ENCODE peak calls at places on chromosomes 13 and 19, in six cellular contexts. P is stomach, A is tibial nerve, Y is suprapubic skin, D is A549, B is ovary. L is an unnamed sample.

GRCh38 chr19:45391346-45391745 is 13.5 kb downstream of the PPP1R13L start:
- DNase-seq in A (no peak), B (no peak), Y (no peak), P (no peak), D (peak), L (no peak)

GRCh38 chr19:23075031-23075733 is 41.6 kb upstream of the ZNF730 start:
- DNase-seq in P (no peak), A (no peak), D (no peak), Y (peak), B (peak), L (peak)

GRCh38 chr13:82412749-82413148 is 1469.5 kb downstream of the SLITRK1 start:
- DNase-seq in D (no peak), B (no peak), P (no peak), A (no peak), Y (no peak), L (no peak)

GRCh38 chr13:21138561-21138960 is 37.8 kb downstream of the SKA3 start:
- DNase-seq in D (no peak), A (no peak), Y (no peak), P (no peak), B (no peak), L (no peak)

GRCh38 chr13:59672445-59672844 is 491.3 kb downstream of the DIAPH3 start:
- DNase-seq in A (no peak), B (no peak), P (no peak), D (no peak), Y (no peak), L (no peak)

GRCh38 chr13:66926200-66926850 is 303.8 kb downstream of the PCDH9 start:
- DNase-seq in P (no peak), Y (no peak), A (no peak), D (no peak), B (no peak), L (no peak)

GRCh38 chr13:77375554-77375953 is 48.7 kb upstream of the MYCBP2 start:
- DNase-seq in Y (no peak), D (no peak), B (no peak), P (no peak), A (no peak), L (no peak)

GRCh38 chr13:112117258-112117954 is 50.5 kb downstream of the SOX1 start:
- DNase-seq in D (no peak), A (no peak), P (peak), B (no peak), Y (no peak), L (no peak)

GRCh38 chr19:57830071-57830602 is at the start of gene ZNF587B:
- DNase-seq in Y (no peak), D (peak), P (peak), B (peak), A (no peak), L (peak)

GRCh38 chr13:100789481-100789880 is 114.9 kb upstream of the TMTC4 start:
- DNase-seq in D (no peak), P (peak), B (no peak), Y (no peak), A (no peak), L (no peak)

GRCh38 chr13:52765991-52766390 is 26.4 kb upstream of the CNMD start:
- DNase-seq in P (no peak), A (no peak), B (no peak), D (no peak), Y (no peak), L (no peak)

GRCh38 chr19:55358493-55358892 is 4.0 kb upstream of the COX6B2 start:
- DNase-seq in A (no peak), B (no peak), D (no peak), Y (no peak), P (no peak), L (no peak)

GRCh38 chr13:97004096-97004876 is 10.0 kb upstream of the OXGR1 start:
- DNase-seq in A (no peak), B (no peak), D (no peak), P (no peak), Y (no peak), L (no peak)

GRCh38 chr13:24153347-24153746 is 7.2 kb upstream of the SPATA13 start:
- DNase-seq in Y (no peak), B (no peak), A (no peak), D (no peak), P (no peak), L (no peak)

GRCh38 chr19:51020988-51021651 is 1.6 kb upstream of the KLK10 start:
- DNase-seq in Y (no peak), B (peak), A (no peak), P (peak), D (peak), L (no peak)

GRCh38 chr13:38981096-38981495 is 9.5 kb downstream of the STOML3 start:
- DNase-seq in D (no peak), Y (no peak), A (no peak), P (no peak), B (no peak), L (no peak)

GRCh38 chr13:75364131-75364713 is 117.7 kb downstream of the TBC1D4 start:
- DNase-seq in Y (no peak), A (no peak), B (no peak), D (no peak), P (no peak), L (no peak)

GRCh38 chr19:55519461-55520311 is 17.2 kb downstream of the SBK2 start:
- DNase-seq in Y (no peak), B (no peak), P (no peak), D (peak), A (no peak), L (no peak)

GRCh38 chr19:5850743-5851293 is 431 bp downstream of the FUT3 start:
- DNase-seq in B (peak), D (no peak), A (no peak), Y (no peak), P (peak), L (peak)

GRCh38 chr13:99766641-99767045 is 204.9 kb downstream of the ZIC5 start:
- DNase-seq in P (no peak), A (no peak), B (no peak), Y (no peak), D (no peak), L (no peak)

GRCh38 chr19:45973564-45974338 is at the start of gene NOVA2:
- DNase-seq in Y (no peak), A (no peak), B (peak), D (peak), P (peak), L (peak)

GRCh38 chr19:40640744-40641143 is 39.6 kb downstream of the LTBP4 start:
- DNase-seq in D (peak), B (peak), A (no peak), Y (no peak), P (no peak), L (no peak)

GRCh38 chr13:85019121-85019520 is 780.1 kb downstream of the SLITRK6 start:
- DNase-seq in D (no peak), Y (no peak), B (no peak), A (no peak), P (no peak), L (no peak)

GRCh38 chr13:40094056-40094455 is 438.6 kb downstream of the COG6 start:
- DNase-seq in Y (no peak), D (no peak), A (no peak), B (no peak), P (no peak), L (peak)

GRCh38 chr13:31781064-31781463 is 41.7 kb downstream of the RXFP2 start:
- DNase-seq in P (no peak), Y (no peak), D (no peak), B (no peak), A (no peak), L (no peak)

GRCh38 chr13:75797719-75798118 is 161.6 kb downstream of the LMO7 start:
- DNase-seq in B (no peak), D (no peak), P (no peak), A (no peak), Y (no peak), L (no peak)

GRCh38 chr19:49431330-49431749 is 6.2 kb downstream of the GFY start:
- DNase-seq in P (no peak), B (no peak), Y (no peak), A (no peak), D (peak), L (no peak)

GRCh38 chr19:40420451-40420765 is 5.4 kb downstream of the SERTAD1 start:
- DNase-seq in P (no peak), D (no peak), B (no peak), Y (no peak), A (no peak), L (no peak)

GRCh38 chr13:102399791-102400618 is 1.8 kb downstream of the FGF14 start:
- DNase-seq in D (no peak), P (no peak), Y (peak), A (no peak), B (no peak), L (peak)

GRCh38 chr19:41535029-41535622 is 40.8 kb upstream of the CEACAM21 start:
- DNase-seq in D (no peak), P (no peak), B (no peak), Y (no peak), A (no peak), L (no peak)

GRCh38 chr13:57925250-57925649 is 293.7 kb downstream of the PCDH17 start:
- DNase-seq in B (no peak), P (no peak), A (no peak), D (no peak), Y (no peak), L (no peak)

GRCh38 chr13:97276862-97277269 is 54.7 kb downstream of the MBNL2 start:
- DNase-seq in Y (no peak), P (no peak), B (no peak), D (no peak), A (no peak), L (no peak)

GRCh38 chr13:51230473-51231105 is 8.4 kb downstream of the FAM124A start:
- DNase-seq in A (peak), B (peak), P (peak), Y (no peak), D (no peak), L (peak)

GRCh38 chr19:30237146-30237545 is 135.0 kb upstream of the ZNF536 start:
- DNase-seq in A (no peak), B (no peak), P (no peak), D (no peak), Y (no peak), L (no peak)

GRCh38 chr13:109007946-109008345 is 378.5 kb downstream of the MYO16 start:
- DNase-seq in Y (no peak), D (no peak), P (no peak), A (no peak), B (no peak), L (no peak)

GRCh38 chr19:6126335-6126974 is 9.0 kb upstream of the ACSBG2 start:
- DNase-seq in Y (no peak), B (no peak), A (no peak), D (peak), P (no peak), L (no peak)

GRCh38 chr13:42876810-42877550 is 95.6 kb downstream of the FAM216B start:
- DNase-seq in B (no peak), Y (no peak), D (no peak), P (no peak), A (no peak), L (no peak)

GRCh38 chr19:625257-625656 is 8.1 kb downstream of the POLRMT start:
- DNase-seq in Y (no peak), P (no peak), A (no peak), B (no peak), D (no peak), L (no peak)

GRCh38 chr19:623175-623916 is 10.0 kb downstream of the POLRMT start:
- DNase-seq in D (no peak), B (no peak), P (no peak), Y (no peak), A (no peak), L (no peak)

GRCh38 chr19:624433-625109 is 8.8 kb downstream of the POLRMT start:
- DNase-seq in P (no peak), B (no peak), A (no peak), D (no peak), Y (no peak), L (no peak)

GRCh38 chr19:622666-623065 is 10.7 kb downstream of the POLRMT start:
- DNase-seq in A (no peak), D (no peak), B (no peak), Y (no peak), P (no peak), L (no peak)

GRCh38 chr19:623974-624373 is 9.4 kb downstream of the POLRMT start:
- DNase-seq in D (peak), A (peak), P (no peak), B (no peak), Y (no peak), L (no peak)
- TF ChIP-seq EP300 in D (peak), A (peak), P (no peak), B (no peak), Y (no peak), L (no peak)

GRCh38 chr19:38837304-38837626 is 5.7 kb upstream of the ECH1 start:
- DNase-seq in Y (no peak), P (no peak), B (no peak), D (no peak), A (no peak), L (no peak)

GRCh38 chr19:38838986-38839761 is 7.6 kb upstream of the ECH1 start:
- DNase-seq in D (no peak), Y (no peak), B (no peak), P (no peak), A (no peak), L (no peak)

GRCh38 chr19:38839816-38840582 is 8.4 kb upstream of the ECH1 start:
- DNase-seq in A (no peak), Y (no peak), B (no peak), P (no peak), D (no peak), L (no peak)

GRCh38 chr19:38837656-38838121 is 6.1 kb upstream of the ECH1 start:
- DNase-seq in Y (no peak), P (peak), B (no peak), A (no peak), D (peak), L (no peak)

GRCh38 chr19:38838208-38838985 is 6.8 kb upstream of the ECH1 start:
- DNase-seq in Y (no peak), B (no peak), A (no peak), D (peak), P (peak), L (no peak)
- TF ChIP-seq POLR2A in Y (no peak), B (no peak), A (no peak), D (no peak), P (no peak), L (no peak)

GRCh38 chr13:29570058-29570654 is 25.3 kb downstream of the SLC7A1 start:
- DNase-seq in P (no peak), B (no peak), Y (no peak), A (no peak), D (no peak), L (no peak)

GRCh38 chr13:29573190-29573589 is 22.3 kb downstream of the SLC7A1 start:
- DNase-seq in Y (no peak), P (peak), B (peak), A (no peak), D (no peak), L (peak)

GRCh38 chr13:29575098-29575497 is 20.4 kb downstream of the SLC7A1 start:
- DNase-seq in A (no peak), B (no peak), Y (no peak), D (no peak), P (no peak), L (no peak)

GRCh38 chr13:29571876-29572570 is 23.5 kb downstream of the SLC7A1 start:
- DNase-seq in A (no peak), B (no peak), D (no peak), Y (no peak), P (no peak), L (no peak)

GRCh38 chr13:29572575-29572974 is 22.9 kb downstream of the SLC7A1 start:
- DNase-seq in Y (no peak), B (no peak), D (no peak), P (no peak), A (no peak), L (peak)
- TF ChIP-seq EP300 in Y (no peak), B (no peak), D (no peak), P (no peak), A (no peak), L (peak)

DNA sequence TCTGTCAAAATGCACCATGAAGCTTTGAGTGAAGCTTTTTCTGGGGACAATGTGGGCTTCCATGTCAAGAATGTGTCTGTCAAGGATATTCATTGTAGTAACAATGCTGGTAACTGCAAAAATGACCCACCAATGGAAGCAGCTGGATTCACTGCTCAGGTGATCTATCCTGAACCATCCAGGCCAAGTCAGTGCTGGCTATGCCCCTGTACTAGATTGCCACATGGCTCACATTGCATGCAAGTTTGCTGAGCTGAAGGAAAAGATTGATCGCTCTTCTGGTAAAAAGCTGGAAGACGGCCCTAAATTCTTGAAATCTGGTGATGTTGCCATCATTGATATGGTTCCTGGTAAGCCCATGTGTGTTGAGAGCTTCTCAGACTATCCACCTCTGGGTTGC is 12.7 kb downstream of the GPR42 start:
- DNase-seq in A (no peak), D (no peak), B (no peak), Y (no peak), P (no peak), L (no peak)
- TF ChIP-seq POLR2A in A (no peak), D (no peak), B (no peak), Y (no peak), P (no peak), L (no peak)

DNA sequence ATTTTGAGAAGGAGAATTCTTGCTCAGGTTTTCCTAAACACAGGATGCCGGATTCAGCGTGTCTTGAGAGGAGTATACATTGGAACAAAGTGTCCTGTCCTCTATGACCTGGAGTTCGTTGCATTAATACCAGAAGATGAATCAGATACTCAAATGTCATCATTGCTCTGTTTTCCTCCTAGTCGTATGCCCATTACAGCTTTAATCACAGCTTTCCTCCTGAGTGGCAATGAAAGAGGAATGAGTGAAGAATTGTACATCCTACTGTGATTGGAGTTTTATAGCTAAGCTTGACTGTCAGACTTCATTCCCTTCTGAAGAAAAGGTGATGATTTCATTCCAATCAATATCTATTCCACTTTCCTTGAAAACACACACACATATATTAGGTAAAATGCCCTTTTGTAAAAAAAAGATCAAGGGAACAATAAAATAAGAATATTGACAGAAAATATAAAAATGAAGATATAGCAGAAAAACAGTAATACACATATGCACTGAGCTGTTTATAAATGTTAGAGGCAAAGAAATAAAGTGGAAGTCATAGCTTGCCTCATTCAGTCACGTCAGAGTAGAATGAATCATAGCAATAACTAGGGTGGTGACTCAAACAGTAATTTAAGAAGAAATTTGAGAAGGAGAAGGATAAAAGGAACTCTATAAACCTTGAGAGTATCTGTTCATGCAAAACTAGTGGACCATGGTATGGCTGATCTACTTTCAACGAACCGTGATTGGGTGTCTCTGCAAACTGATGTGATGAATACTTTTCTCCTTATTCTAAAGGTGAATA is 501.5 kb downstream of the SUCLA2 start:
- DNase-seq in A (no peak), D (no peak), P (no peak), B (no peak), Y (no peak), L (no peak)
- TF ChIP-seq EP300 in A (no peak), D (no peak), P (no peak), B (no peak), Y (no peak), L (no peak)

GRCh38 chr13:113638173-113638746 is 19.7 kb downstream of the ATP4B start:
- DNase-seq in B (no peak), A (peak), D (no peak), P (peak), Y (no peak), L (peak)

GRCh38 chr13:113637262-113638160 is 20.5 kb downstream of the ATP4B start:
- DNase-seq in B (no peak), A (no peak), Y (no peak), D (no peak), P (no peak), L (peak)

GRCh38 chr13:113638806-113639205 is 19.2 kb downstream of the ATP4B start:
- DNase-seq in D (no peak), P (no peak), A (peak), Y (peak), B (no peak), L (peak)

GRCh38 chr13:113641426-113641825 is 16.6 kb downstream of the ATP4B start:
- DNase-seq in Y (peak), P (peak), D (no peak), A (peak), B (no peak), L (peak)

GRCh38 chr13:113639661-113640262 is 18.2 kb downstream of the ATP4B start:
- DNase-seq in P (peak), A (peak), D (no peak), B (no peak), Y (peak), L (peak)
- TF ChIP-seq POLR2A in P (no peak), A (no peak), D (no peak), B (no peak), Y (no peak), L (no peak)

L was measured in transverse colon.